ENCODE peak calls at places on chromosomes 1 and 21, in four cellular contexts. L is A549, U is HepG2, O is K562. W is an unnamed sample.

GRCh38 chr1:214398490-214398889 is 117.5 kb downstream of the SMYD2 start:
- DNase-seq in L (no peak), U (no peak), O (no peak), W (no peak)

GRCh38 chr1:100445565-100445964 is 92.4 kb upstream of the GPR88 start:
- DNase-seq in L (no peak), U (no peak), O (no peak), W (no peak)

GRCh38 chr1:64282353-64282752 is 78.9 kb downstream of the UBE2U start:
- DNase-seq in L (no peak), U (no peak), O (no peak), W (no peak)

GRCh38 chr1:56200446-56200845 is 378.9 kb downstream of the PLPP3 start:
- DNase-seq in L (no peak), U (no peak), O (no peak), W (no peak)

GRCh38 chr1:39639333-39640130 is at the start of gene HEYL:
- DNase-seq in L (peak; percentile 86), U (peak; percentile 40), O (peak; percentile 96), W (peak; percentile 86)

GRCh38 chr1:105793541-105794146 is 1262.8 kb upstream of the PRMT6 start:
- DNase-seq in L (peak; percentile 16), U (peak; percentile 39), O (peak; percentile 14), W (peak; percentile 63)

GRCh38 chr1:59985901-59986735 is 59.5 kb upstream of the CYP2J2 start:
- DNase-seq in L (no peak), U (no peak), O (no peak), W (peak; percentile 26)

GRCh38 chr1:206560021-206560716 is 52.1 kb downstream of the EIF2D start:
- DNase-seq in L (no peak), U (no peak), O (no peak), W (no peak)

GRCh38 chr1:90810006-90810405 is 92.9 kb upstream of the BARHL2 start:
- DNase-seq in L (no peak), U (no peak), O (no peak), W (no peak)

GRCh38 chr1:221335161-221336101 is 406.5 kb downstream of the DUSP10 start:
- DNase-seq in L (peak; percentile 9), U (peak; percentile 91), O (no peak), W (no peak)

DNA sequence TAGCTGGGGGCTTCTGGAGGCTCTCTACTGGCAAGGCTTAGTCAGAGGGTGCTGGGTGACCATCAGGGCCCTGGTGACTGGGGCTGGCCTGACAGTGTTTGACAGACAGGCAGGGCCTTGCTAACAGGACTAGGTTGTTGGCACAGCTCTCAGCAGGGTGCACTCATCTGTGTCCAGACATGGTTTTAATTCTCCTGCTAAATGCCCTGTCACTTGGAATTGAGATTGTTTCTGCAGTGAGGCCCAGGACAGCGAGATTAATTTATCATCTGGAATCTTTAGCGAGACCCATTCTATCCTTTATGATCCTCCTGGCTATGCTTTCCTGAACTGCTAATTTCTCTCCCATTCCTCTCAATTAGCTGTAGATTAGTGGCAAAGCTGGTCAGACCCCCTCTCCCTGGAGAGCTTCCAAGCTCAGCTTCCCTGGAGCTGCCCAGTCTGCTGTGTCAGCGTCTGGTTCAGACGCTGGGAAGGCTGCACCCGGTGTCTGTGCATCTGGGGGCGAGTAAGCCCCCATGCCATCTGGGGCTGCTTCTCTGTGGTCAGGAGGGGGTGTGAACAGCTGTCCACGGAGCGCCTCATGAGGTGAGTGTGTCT is 20.9 kb downstream of the SLC6A17 start:
- DNase-seq in L (no peak), U (no peak), O (no peak), W (no peak)
- TF ChIP-seq JUN in L (no peak), U (no peak), O (no peak), W (no peak)

GRCh38 chr1:201261771-201262547 is 21.3 kb upstream of the PKP1 start:
- DNase-seq in L (no peak), U (no peak), O (no peak), W (no peak)
- TF ChIP-seq HMGXB4 in L (no peak), U (no peak), O (no peak), W (no peak)

GRCh38 chr1:180195916-180196315 is 34.1 kb upstream of the LHX4 start:
- DNase-seq in L (no peak), U (no peak), O (no peak), W (no peak)
- TF ChIP-seq JUN in L (no peak), U (no peak), O (no peak), W (no peak)

DNA sequence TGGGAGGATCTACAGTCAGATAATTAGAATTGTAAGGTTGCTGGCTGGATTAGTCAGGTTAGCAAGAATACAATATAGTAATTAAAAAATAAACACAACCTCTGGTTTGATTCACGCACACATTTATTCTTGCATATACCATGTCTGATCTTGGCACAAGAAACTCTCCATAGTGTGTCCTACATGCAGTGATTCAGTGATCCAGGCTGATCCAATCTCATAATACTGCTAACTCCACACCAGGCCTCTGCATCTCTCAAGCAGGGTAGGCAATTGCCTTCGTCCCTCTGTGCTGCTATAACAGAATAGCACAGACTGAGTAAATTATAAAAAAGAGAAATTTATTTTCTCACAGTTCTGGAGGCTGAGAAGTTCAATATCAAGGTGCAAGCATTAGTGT is 741.2 kb upstream of the NCAM2 start:
- DNase-seq in L (no peak), U (no peak), O (no peak), W (no peak)
- TF ChIP-seq HMGXB4 in L (no peak), U (no peak), O (no peak), W (no peak)

DNA sequence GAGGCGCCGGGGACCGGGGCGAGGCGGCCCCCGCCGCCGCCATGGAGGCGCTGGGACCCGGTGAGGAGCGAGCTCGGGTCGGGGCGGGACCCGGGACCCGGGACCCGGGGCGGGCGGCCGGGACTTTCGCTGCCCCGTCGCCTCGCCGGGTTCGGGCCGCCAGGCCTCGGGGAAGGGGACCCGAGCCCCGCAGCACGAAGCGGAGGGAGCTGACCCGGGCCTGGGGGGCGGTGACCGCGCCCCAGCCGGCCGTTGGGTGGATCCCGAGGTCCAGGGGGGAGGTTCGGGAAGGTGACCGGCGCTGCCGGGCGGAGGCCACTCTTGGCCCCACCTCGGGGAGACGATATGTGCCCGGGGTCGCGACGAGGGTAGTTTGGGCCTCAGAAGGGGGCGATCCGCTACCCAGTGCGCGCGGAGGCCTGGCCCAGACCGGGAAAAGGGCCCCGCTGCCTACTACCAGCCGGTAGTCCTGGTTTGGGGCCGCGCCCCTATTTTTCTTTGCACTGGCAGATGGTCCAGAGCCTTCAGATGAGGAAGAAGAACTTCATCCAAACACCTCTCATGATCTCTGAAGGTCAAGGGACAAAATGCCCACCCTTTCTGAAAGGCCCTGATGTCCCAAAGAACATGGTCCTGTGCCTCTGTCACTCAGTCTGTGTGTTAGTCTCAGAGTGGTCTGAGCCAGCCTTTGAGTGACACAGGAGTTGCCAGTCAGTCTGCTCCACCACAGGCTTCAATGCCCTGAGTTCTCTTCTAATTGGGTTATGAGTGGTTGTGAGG is 750 bp downstream of the AGO4 start:
- DNase-seq in L (peak; percentile 14), U (peak; percentile 17), O (peak; percentile 79), W (peak; percentile 38)
- TF ChIP-seq JUN in L (peak; percentile 20), U (no peak), O (no peak), W (no peak)

GRCh38 chr1:112537451-112537850 is 28.7 kb downstream of the WNT2B start:
- DNase-seq in L (no peak), U (no peak), O (no peak), W (no peak)

GRCh38 chr1:112542206-112542973 is 33.6 kb downstream of the WNT2B start:
- DNase-seq in L (no peak), U (no peak), O (no peak), W (no peak)

GRCh38 chr1:112538883-112539282 is 30.1 kb downstream of the WNT2B start:
- DNase-seq in L (no peak), U (no peak), O (no peak), W (no peak)

GRCh38 chr1:112541299-112541698 is 32.5 kb downstream of the WNT2B start:
- DNase-seq in L (no peak), U (no peak), O (no peak), W (no peak)

DNA sequence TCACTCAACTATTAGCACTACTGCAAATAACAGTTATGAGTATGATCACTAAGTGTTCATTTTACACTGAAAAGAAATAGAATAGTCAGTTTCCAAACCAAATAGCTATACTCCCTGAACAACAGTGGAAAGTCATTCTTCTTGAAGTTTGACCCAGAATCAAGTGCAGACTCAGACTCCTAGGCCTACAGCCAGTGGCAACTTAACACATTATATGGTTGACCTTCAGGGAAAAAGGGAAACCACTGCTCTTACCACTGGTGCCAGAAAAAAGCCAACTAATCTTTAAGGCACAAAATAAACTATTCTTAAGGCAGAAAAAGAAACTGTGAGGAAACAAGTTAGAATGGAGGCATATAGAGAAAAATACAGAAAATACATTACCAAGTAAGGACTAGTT is 31.6 kb downstream of the WNT2B start:
- DNase-seq in L (no peak), U (no peak), O (no peak), W (no peak)
- TF ChIP-seq HMGXB4 in L (no peak), U (no peak), O (no peak), W (no peak)

DNA sequence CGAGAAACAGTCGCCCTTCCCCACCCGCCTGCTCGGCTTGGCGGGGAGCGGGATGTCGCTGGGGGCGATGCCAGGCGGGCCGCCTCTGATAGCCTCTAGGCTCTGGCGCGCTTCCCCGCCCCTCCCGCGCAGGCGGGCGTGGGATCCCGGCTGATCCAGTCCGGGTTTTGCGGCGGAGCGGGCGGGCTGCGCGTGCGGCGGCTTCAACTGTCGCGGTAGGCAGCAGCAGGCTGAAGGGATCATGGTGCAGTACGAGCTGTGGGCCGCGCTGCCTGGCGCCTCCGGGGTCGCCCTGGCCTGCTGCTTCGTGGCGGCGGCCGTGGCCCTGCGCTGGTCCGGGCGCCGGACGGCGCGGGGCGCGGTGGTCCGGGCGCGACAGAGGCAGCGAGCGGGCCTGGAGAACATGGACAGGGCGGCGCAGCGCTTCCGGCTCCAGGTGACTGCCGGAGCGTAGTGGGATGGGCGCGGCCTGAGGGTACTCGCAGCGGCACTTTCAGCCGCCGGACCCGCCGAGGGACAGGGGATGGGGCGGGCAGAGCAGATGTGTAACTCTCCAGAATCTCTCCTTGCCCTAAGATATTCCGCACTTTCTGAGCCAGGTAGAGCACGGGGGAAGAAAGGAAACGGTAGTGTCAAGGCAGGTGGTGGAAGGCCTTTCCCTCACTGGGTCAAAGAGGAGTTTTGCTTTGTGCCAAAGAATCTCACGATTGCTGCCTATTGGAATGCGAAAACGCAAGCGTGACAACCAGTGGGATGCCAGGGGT is at the start of gene FAAH:
- DNase-seq in L (no peak), U (peak; percentile 58), O (no peak), W (peak; percentile 83)
- TF ChIP-seq JUN in L (no peak), U (no peak), O (no peak), W (peak; percentile 82)

GRCh38 chr1:154411525-154411924 is 6.4 kb downstream of the IL6R start:
- DNase-seq in L (no peak), U (no peak), O (no peak), W (no peak)

GRCh38 chr1:154407021-154407865 is 2.1 kb downstream of the IL6R start:
- DNase-seq in L (no peak), U (no peak), O (no peak), W (no peak)

GRCh38 chr1:154413177-154413576 is 8.0 kb downstream of the IL6R start:
- DNase-seq in L (no peak), U (no peak), O (no peak), W (no peak)

GRCh38 chr1:154407866-154408777 is 3.0 kb downstream of the IL6R start:
- DNase-seq in L (no peak), U (peak; percentile 74), O (no peak), W (no peak)

GRCh38 chr1:154410185-154410827 is 5.2 kb downstream of the IL6R start:
- DNase-seq in L (no peak), U (no peak), O (no peak), W (no peak)
- TF ChIP-seq HMGXB4 in L (no peak), U (no peak), O (no peak), W (no peak)

GRCh38 chr21:35368326-35368725 is 319.2 kb upstream of the RUNX1 start:
- DNase-seq in L (no peak), U (no peak), O (no peak), W (no peak)
- TF ChIP-seq JUN in L (no peak), U (no peak), O (no peak), W (no peak)